ENCODE peak calls at places on chromosomes 5 and 9, in seven cellular contexts. N is IMR-90; U is right lobe of liver; H is CD4-positive, alpha-beta memory T cell; F is SJSA1; B is A549; O is lower lobe of right lung. Y is an unnamed sample.

GRCh38 chr9:110979636-110980035 is 58.6 kb downstream of the LPAR1 start:
- DNase-seq in N (no peak), U (no peak), H (no peak), F (no peak), B (no peak), O (no peak), Y (no peak)

GRCh38 chr5:125140855-125141254 is 394.4 kb upstream of the ZNF608 start:
- DNase-seq in N (peak; percentile 93), U (no peak), H (no peak), F (peak; percentile 78), B (peak; percentile 49), O (no peak), Y (no peak)

GRCh38 chr5:146540421-146540820 is 24.4 kb upstream of the GPR151 start:
- DNase-seq in N (peak; percentile 13), U (no peak), H (no peak), F (no peak), B (no peak), O (no peak), Y (no peak)

GRCh38 chr5:65382582-65382981 is 99.1 kb downstream of the ADAMTS6 start:
- DNase-seq in N (peak; percentile 13), U (no peak), H (no peak), F (no peak), B (peak; percentile 9), O (no peak), Y (no peak)

GRCh38 chr5:67815455-67816391 is 399.8 kb upstream of the PIK3R1 start:
- DNase-seq in N (no peak), U (peak; percentile 90), H (no peak), F (no peak), B (no peak), O (no peak), Y (no peak)

GRCh38 chr9:108766786-108767185 is 89.0 kb downstream of the ACTL7B start:
- DNase-seq in N (no peak), U (no peak), H (no peak), F (no peak), B (no peak), O (no peak), Y (no peak)

GRCh38 chr5:41193462-41194166 is 19.7 kb downstream of the C6 start:
- DNase-seq in N (peak; percentile 49), U (peak; percentile 98), H (no peak), F (no peak), B (peak; percentile 21), O (peak; percentile 94), Y (peak; percentile 98)

GRCh38 chr5:55037046-55037771 is 13.2 kb downstream of the GZMK start:
- DNase-seq in N (no peak), U (no peak), H (peak; percentile 41), F (peak; percentile 62), B (peak; percentile 2), O (no peak), Y (no peak)

GRCh38 chr9:89878003-89878411 is 273.2 kb downstream of the GADD45G start:
- DNase-seq in N (no peak), U (peak; percentile 40), H (no peak), F (no peak), B (no peak), O (peak; percentile 30), Y (no peak)

GRCh38 chr5:131857388-131857787 is 60.6 kb upstream of the FNIP1 start:
- DNase-seq in N (no peak), U (no peak), H (no peak), F (no peak), B (no peak), O (no peak), Y (no peak)

GRCh38 chr9:90942555-90942954 is 140.9 kb downstream of the SYK start:
- DNase-seq in N (peak; percentile 48), U (no peak), H (no peak), F (no peak), B (no peak), O (no peak), Y (no peak)

GRCh38 chr9:127608104-127608966 is 3.7 kb upstream of the STXBP1 start:
- DNase-seq in N (peak; percentile 38), U (peak; percentile 58), H (peak; percentile 78), F (no peak), B (peak; percentile 83), O (peak; percentile 88), Y (peak; percentile 84)

GRCh38 chr5:154369682-154370081 is 76.1 kb upstream of the SAP30L start:
- DNase-seq in N (peak; percentile 36), U (no peak), H (no peak), F (no peak), B (no peak), O (no peak), Y (no peak)

GRCh38 chr5:154371687-154372086 is 74.1 kb upstream of the SAP30L start:
- DNase-seq in N (peak; percentile 90), U (no peak), H (no peak), F (no peak), B (peak; percentile 28), O (no peak), Y (no peak)

GRCh38 chr5:154370730-154371334 is 75.0 kb upstream of the SAP30L start:
- DNase-seq in N (no peak), U (no peak), H (no peak), F (no peak), B (no peak), O (no peak), Y (no peak)

GRCh38 chr5:154368041-154368800 is 77.6 kb upstream of the SAP30L start:
- DNase-seq in N (peak; percentile 95), U (no peak), H (no peak), F (peak; percentile 94), B (peak; percentile 84), O (no peak), Y (no peak)

DNA sequence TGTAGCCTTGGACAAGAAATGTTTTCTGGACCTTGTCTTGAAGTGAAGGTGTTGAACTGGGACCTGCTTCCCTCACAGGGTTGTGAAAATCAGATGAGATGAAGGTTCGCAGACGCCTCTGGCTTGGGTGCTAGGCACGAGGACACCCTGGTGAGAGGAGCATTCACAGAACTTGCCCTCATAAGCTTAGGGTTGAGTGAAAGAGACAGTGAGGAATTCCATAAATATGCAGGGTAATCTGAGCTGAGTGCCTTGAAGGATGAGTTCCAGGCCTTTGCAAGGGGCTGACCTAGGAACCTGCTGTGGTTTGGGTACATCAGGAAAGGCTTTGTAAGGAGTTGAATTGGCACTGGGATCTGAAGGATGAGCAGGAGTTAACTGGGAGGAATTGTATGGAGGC is 75.7 kb upstream of the SAP30L start:
- DNase-seq in N (peak; percentile 56), U (no peak), H (no peak), F (no peak), B (no peak), O (no peak), Y (no peak)
- H3K4me1 ChIP-seq in N (peaks cover 33% of the 10 kb centered on the region), U (no peaks in the 10 kb centered on the region), H (no peaks in the 10 kb centered on the region), F (peaks cover 51% of the 10 kb centered on the region), B (peaks cover 73% of the 10 kb centered on the region), O (peaks cover 34% of the 10 kb centered on the region), Y (peaks cover 5% of the 10 kb centered on the region)

GRCh38 chr5:107739661-107740060 is 68.9 kb upstream of the EFNA5 start:
- DNase-seq in N (no peak), U (no peak), H (no peak), F (no peak), B (peak; percentile 55), O (no peak), Y (no peak)
- H3K27ac ChIP-seq in N (no peak overlapping the region), U (no peak overlapping the region), H (no peak overlapping the region), F (no peak overlapping the region), B (no peak overlapping the region), O (no peak overlapping the region), Y (no peak overlapping the region)

DNA sequence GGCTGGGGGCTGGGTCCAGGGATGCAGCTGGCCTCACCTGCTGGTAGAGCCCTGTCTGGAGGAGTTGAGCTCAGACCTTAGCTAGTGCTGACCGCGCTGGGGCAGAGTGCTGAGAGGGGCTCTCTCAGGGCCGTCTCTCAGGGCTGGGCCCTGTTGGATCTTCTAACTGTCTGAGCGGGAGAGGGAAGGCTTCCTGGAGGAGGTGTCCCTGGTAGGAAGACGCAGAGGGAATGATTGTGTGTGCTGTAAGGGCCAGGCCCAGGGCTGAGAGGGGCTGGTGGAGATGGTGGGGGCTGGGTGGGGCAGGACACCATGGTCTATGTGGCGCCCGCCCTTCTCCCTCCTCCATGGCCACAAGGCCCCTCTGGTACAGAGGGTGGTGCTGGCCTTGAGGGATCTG is 55.0 kb downstream of the RXRA start:
- DNase-seq in N (no peak), U (no peak), H (no peak), F (no peak), B (no peak), O (no peak), Y (no peak)
- H3K4me1 ChIP-seq in N (peaks cover 26% of the 10 kb centered on the region), U (no peaks in the 10 kb centered on the region), H (peaks cover 23% of the 10 kb centered on the region), F (peaks cover 72% of the 10 kb centered on the region), B (peaks cover 95% of the 10 kb centered on the region), O (peaks cover 97% of the 10 kb centered on the region), Y (no peaks in the 10 kb centered on the region)

DNA sequence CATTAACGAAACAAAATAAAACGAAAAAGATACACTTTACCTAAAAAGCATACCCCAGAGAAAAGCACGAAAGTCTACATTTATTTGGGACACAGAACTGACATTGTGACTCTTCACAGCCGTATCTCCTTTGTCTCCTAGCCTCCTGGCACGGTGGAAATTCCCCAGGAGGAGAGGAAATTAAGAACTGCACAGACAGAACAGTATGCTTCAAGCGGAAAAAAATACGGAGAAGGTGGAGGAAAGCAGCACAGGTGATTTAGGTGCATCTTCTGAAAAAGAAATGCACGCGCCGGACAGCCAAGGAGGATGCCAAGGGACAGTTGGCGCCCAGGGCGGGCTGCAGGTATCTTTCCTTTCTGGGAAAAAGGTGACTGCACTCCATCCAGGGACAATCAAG is 32.0 kb downstream of the DDX31 start:
- DNase-seq in N (no peak), U (no peak), H (no peak), F (no peak), B (no peak), O (no peak), Y (no peak)
- H3K27ac ChIP-seq in N (no peak overlapping the region), U (no peak overlapping the region), H (no peak overlapping the region), F (no peak overlapping the region), B (no peak overlapping the region), O (no peak overlapping the region), Y (no peak overlapping the region)

DNA sequence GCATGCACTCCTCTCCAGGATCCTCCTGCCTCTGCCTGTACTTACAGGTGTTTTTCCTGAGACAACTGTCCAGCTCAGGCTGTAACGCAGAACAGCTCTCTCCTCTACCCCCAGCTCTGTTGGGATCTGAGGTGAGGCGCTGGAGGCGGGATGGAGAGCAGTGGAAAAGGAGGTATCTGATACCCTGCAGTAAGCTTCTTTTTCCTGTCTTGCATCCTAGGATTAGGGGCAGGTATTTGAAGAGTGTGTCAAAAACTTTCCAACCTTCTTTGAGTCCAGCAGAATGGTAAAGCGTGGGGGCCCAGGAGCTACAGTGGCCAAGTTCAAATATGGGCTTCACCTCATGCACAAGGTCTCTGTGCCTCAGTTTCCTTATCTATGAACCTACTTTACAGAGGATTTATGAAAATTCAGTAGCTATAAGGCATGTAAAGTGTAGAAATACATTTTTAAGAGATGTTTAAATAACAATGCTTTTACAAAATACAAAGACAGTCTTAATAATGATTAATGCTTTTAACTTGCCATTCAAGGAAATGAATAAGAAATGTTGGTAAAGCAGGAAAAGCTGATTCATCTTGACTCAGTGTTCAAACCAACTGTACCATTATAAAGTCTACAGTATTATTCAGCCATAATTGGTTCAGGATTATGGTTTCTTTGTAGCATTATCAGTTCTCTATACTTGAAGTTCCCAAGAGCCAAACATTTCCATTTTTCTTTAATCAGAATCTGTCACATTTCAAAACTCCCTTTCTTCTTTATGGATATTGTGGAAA is 26.1 kb downstream of the MAP1B start:
- DNase-seq in N (peak; percentile 77), U (no peak), H (no peak), F (no peak), B (no peak), O (no peak), Y (no peak)
- H3K4me1 ChIP-seq in N (peaks cover 14% of the 10 kb centered on the region), U (no peaks in the 10 kb centered on the region), H (no peaks in the 10 kb centered on the region), F (peaks cover 74% of the 10 kb centered on the region), B (peaks cover 89% of the 10 kb centered on the region), O (no peaks in the 10 kb centered on the region), Y (peaks cover 24% of the 10 kb centered on the region)

Y was measured in aorta.